ENCODE peak calls at places on chromosomes 2 and 18, in four cellular contexts. One of them, this sample, is unnamed.

GRCh38 chr2:31232586-31232985 is 1.4 kb upstream of the EHD3 start:
- DNase-seq in ascending aorta: no peak
- DNase-seq in HL-60: no peak
- DNase-seq in pancreas: no peak
- DNase-seq in this sample: no peak

GRCh38 chr2:149451417-149452165 is 121.2 kb downstream of the LYPD6 start:
- DNase-seq in ascending aorta: no peak
- DNase-seq in HL-60: no peak
- DNase-seq in pancreas: no peak
- DNase-seq in this sample: no peak

GRCh38 chr2:98468621-98469236 is 24.1 kb downstream of the INPP4A start:
- DNase-seq in ascending aorta: no peak
- DNase-seq in HL-60: no peak
- DNase-seq in pancreas: no peak
- DNase-seq in this sample: no peak

GRCh38 chr2:65309699-65310098 is 82.1 kb downstream of the ACTR2 start:
- DNase-seq in HL-60: no peak
- DNase-seq in ascending aorta: no peak
- DNase-seq in pancreas: no peak
- DNase-seq in this sample: no peak

GRCh38 chr2:4745596-4745995 is 946.6 kb upstream of the SOX11 start:
- DNase-seq in ascending aorta: no peak
- DNase-seq in HL-60: no peak
- DNase-seq in pancreas: peak
- DNase-seq in this sample: no peak

GRCh38 chr2:128578406-128579385 is 260.0 kb upstream of the HS6ST1 start:
- DNase-seq in ascending aorta: peak
- DNase-seq in pancreas: no peak
- DNase-seq in HL-60: no peak
- DNase-seq in this sample: no peak

GRCh38 chr18:64165906-64166305 is 17.0 kb upstream of the LINC00305 start:
- DNase-seq in ascending aorta: no peak
- DNase-seq in HL-60: no peak
- DNase-seq in pancreas: no peak
- DNase-seq in this sample: no peak

GRCh38 chr2:176804392-176804791 is 408.2 kb upstream of the HNRNPA3 start:
- DNase-seq in pancreas: no peak
- DNase-seq in ascending aorta: no peak
- DNase-seq in HL-60: no peak
- DNase-seq in this sample: no peak

GRCh38 chr2:225100269-225100668 is 58.0 kb upstream of the DOCK10 start:
- DNase-seq in ascending aorta: no peak
- DNase-seq in HL-60: no peak
- DNase-seq in pancreas: no peak
- DNase-seq in this sample: no peak

GRCh38 chr2:168478206-168478605 is 22.1 kb downstream of the CERS6 start:
- DNase-seq in HL-60: no peak
- DNase-seq in ascending aorta: no peak
- DNase-seq in pancreas: no peak
- DNase-seq in this sample: no peak

GRCh38 chr2:168530980-168531379 is 74.9 kb downstream of the CERS6 start:
- DNase-seq in HL-60: no peak
- DNase-seq in pancreas: no peak
- DNase-seq in ascending aorta: no peak
- DNase-seq in this sample: no peak

GRCh38 chr2:12152888-12153287 is 406.5 kb downstream of the LPIN1 start:
- DNase-seq in HL-60: no peak
- DNase-seq in pancreas: no peak
- DNase-seq in ascending aorta: no peak
- DNase-seq in this sample: no peak

DNA sequence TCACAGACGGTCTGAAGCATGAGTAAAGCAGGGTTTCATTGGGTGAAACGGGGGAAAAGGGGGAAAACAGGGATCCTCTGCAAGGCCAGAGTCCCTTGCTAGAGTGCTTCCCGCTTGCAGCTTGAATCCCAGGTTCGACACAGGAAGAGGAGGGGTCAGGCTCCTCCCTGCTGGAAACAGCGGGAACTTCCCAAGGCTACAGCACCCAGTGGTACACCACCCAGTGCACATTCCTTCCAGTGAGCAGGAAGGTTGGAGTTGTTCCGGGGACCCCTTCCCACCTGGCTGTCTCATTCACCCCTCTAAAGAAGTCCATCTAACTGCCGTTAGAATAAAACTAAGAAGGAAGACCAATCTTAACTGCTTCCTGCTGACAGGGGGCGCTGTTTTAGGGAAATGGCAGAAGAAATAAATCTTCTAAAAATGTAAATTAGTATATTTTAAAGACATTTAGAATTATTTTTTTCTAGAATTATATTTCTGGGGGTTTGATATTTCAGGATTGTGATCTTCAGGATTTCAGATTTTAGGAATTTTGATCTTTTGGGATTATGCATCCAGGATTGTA is 230.9 kb downstream of the RBM43 start:
- DNase-seq in HL-60: no peak
- DNase-seq in pancreas: no peak
- DNase-seq in ascending aorta: no peak
- DNase-seq in this sample: no peak
- TF ChIP-seq CTCF in HL-60: no peak
- TF ChIP-seq CTCF in pancreas: no peak
- TF ChIP-seq CTCF in ascending aorta: no peak
- TF ChIP-seq CTCF in this sample: peak

GRCh38 chr2:219914577-219914976 is 287.1 kb downstream of the SLC4A3 start:
- DNase-seq in HL-60: no peak
- DNase-seq in pancreas: no peak
- DNase-seq in ascending aorta: no peak
- DNase-seq in this sample: no peak

GRCh38 chr2:219908538-219908937 is 281.1 kb downstream of the SLC4A3 start:
- DNase-seq in pancreas: no peak
- DNase-seq in ascending aorta: no peak
- DNase-seq in HL-60: no peak
- DNase-seq in this sample: no peak

GRCh38 chr2:219911541-219911940 is 284.1 kb downstream of the SLC4A3 start:
- DNase-seq in HL-60: no peak
- DNase-seq in pancreas: no peak
- DNase-seq in ascending aorta: no peak
- DNase-seq in this sample: no peak

GRCh38 chr2:219916261-219916660 is 288.8 kb downstream of the SLC4A3 start:
- DNase-seq in pancreas: no peak
- DNase-seq in HL-60: no peak
- DNase-seq in ascending aorta: no peak
- DNase-seq in this sample: no peak

DNA sequence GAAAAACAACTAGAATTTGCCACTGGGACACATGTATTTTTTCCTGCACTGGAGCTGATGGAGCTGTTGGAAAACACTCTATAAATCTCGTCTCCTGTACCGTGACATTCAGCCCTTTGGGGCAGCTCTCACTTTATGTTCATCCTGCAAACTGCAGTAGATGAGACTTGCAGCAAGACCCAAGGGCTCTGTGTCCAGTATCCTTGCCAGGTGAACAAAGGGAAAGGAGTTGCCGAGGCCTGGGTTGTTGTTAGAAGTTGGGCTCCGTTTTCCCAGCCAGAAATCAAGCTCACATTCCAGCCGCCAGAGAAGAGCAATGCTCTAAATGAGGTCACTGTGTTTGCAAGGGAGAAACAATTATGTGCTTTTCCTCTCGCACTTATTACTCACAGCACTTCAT is 285.1 kb downstream of the SLC4A3 start:
- DNase-seq in ascending aorta: no peak
- DNase-seq in HL-60: no peak
- DNase-seq in pancreas: no peak
- DNase-seq in this sample: no peak
- TF ChIP-seq CTCF in ascending aorta: no peak
- TF ChIP-seq CTCF in HL-60: no peak
- TF ChIP-seq CTCF in pancreas: no peak
- TF ChIP-seq CTCF in this sample: peak

GRCh38 chr2:23434721-23435121 is 49.7 kb downstream of the KLHL29 start:
- DNase-seq in pancreas: no peak
- DNase-seq in ascending aorta: peak
- DNase-seq in HL-60: no peak
- DNase-seq in this sample: peak

GRCh38 chr2:23432531-23432930 is 47.6 kb downstream of the KLHL29 start:
- DNase-seq in HL-60: no peak
- DNase-seq in ascending aorta: no peak
- DNase-seq in pancreas: no peak
- DNase-seq in this sample: peak

GRCh38 chr2:23435250-23436035 is 50.5 kb downstream of the KLHL29 start:
- DNase-seq in ascending aorta: peak
- DNase-seq in HL-60: no peak
- DNase-seq in pancreas: no peak
- DNase-seq in this sample: peak

GRCh38 chr2:23430263-23430662 is 45.3 kb downstream of the KLHL29 start:
- DNase-seq in pancreas: no peak
- DNase-seq in HL-60: no peak
- DNase-seq in ascending aorta: no peak
- DNase-seq in this sample: no peak

DNA sequence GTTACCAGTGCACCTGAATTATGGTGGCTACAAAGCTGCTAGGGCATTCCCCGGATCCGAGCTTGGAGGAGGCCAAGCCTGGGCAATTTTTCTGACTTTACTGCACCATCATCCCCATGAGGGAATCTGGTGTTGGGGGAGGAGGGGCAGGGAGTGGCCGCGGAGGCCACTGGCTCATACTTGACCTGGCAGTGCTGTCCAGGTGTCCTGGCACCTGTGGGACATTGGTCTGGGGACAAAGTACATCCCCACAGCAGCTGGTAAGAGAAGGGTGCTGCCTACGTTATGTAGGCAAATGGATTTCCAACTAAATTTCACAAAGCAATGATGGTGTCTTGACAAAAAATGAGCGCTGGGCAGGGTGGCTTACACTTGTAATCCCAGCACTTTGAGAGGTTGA is 48.3 kb downstream of the KLHL29 start:
- DNase-seq in pancreas: no peak
- DNase-seq in HL-60: no peak
- DNase-seq in ascending aorta: peak
- DNase-seq in this sample: peak
- TF ChIP-seq CTCF in pancreas: no peak
- TF ChIP-seq CTCF in HL-60: no peak
- TF ChIP-seq CTCF in ascending aorta: no peak
- TF ChIP-seq CTCF in this sample: no peak

GRCh38 chr2:203480623-203481022 is 54.5 kb downstream of the RAPH1 start:
- DNase-seq in pancreas: no peak
- DNase-seq in HL-60: no peak
- DNase-seq in ascending aorta: no peak
- DNase-seq in this sample: no peak

GRCh38 chr2:203490391-203490790 is 44.7 kb downstream of the RAPH1 start:
- DNase-seq in pancreas: no peak
- DNase-seq in HL-60: no peak
- DNase-seq in ascending aorta: no peak
- DNase-seq in this sample: no peak

GRCh38 chr2:203489531-203489930 is 45.6 kb downstream of the RAPH1 start:
- DNase-seq in HL-60: no peak
- DNase-seq in pancreas: no peak
- DNase-seq in ascending aorta: no peak
- DNase-seq in this sample: no peak

DNA sequence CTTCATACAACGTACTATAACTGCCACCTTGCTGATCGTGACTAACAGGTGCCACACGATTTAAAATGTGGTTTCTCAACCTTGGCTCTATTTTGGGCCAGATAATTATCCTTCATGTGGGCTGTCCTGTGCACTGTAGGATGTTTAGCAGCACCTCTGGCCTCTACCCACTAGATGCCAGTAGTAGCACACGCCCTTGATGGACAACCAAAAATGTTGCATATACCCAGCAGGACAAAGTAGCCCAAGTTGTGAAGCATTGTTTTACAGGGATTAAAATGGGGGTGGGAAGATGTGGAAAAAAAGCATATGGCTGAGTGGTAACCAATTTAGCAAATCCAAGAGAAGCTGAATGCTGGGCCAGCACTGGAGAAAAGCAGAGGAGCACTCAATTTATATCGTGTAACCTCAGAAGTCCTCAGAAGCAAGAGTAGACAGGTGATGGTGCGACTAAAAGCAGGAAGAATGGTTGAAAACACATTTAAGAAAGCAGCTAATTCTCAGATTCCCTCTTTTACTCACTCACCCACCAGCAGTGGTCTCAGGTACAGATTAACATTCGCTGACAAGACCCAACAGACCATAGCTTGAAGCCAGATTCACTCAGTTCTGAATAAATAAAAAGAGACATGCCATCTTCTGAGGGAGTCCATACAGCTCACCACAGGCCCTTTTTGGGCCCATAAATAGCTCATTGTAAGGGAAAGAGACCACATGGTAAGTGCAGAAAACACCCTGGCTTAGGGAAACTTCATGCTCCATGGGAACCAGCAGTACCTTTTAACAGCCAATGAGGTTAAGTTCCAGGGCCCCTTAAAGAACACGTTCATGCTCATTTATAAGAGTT is 50.6 kb downstream of the RAPH1 start:
- DNase-seq in ascending aorta: no peak
- DNase-seq in HL-60: peak
- DNase-seq in pancreas: peak
- DNase-seq in this sample: no peak
- TF ChIP-seq CTCF in ascending aorta: peak
- TF ChIP-seq CTCF in HL-60: peak
- TF ChIP-seq CTCF in pancreas: peak
- TF ChIP-seq CTCF in this sample: peak

DNA sequence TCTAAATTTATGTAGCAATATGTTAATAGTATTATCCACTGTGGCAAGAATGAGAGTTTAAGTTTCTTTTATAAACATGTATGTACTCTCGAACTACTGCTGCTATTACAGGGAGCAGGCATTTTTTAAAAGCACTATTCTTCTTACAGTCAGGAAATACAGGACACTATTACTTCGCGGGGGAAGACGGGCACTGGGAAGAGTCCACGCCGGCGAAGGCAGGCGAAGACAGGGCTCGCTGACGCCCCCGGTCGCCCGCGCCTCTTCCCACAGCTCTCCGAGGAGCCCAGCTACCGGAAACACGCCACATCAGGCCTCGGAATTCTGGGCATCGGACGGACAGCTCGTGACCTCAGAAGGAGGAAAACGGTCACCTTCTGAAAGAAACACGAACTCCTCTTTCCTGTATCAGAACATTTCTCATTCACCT is 90.2 kb downstream of the FAM161A start:
- DNase-seq in HL-60: peak
- DNase-seq in pancreas: peak
- DNase-seq in ascending aorta: peak
- DNase-seq in this sample: peak
- TF ChIP-seq CTCF in HL-60: no peak
- TF ChIP-seq CTCF in pancreas: no peak
- TF ChIP-seq CTCF in ascending aorta: no peak
- TF ChIP-seq CTCF in this sample: peak

GRCh38 chr2:159776321-159776720 is 21.7 kb downstream of the CD302 start:
- DNase-seq in ascending aorta: no peak
- DNase-seq in pancreas: no peak
- DNase-seq in HL-60: no peak
- DNase-seq in this sample: no peak
- TF ChIP-seq CTCF in ascending aorta: no peak
- TF ChIP-seq CTCF in pancreas: no peak
- TF ChIP-seq CTCF in HL-60: no peak
- TF ChIP-seq CTCF in this sample: peak